ENCODE peak calls at places on chromosomes 3 and 15, in ten cellular contexts. W, G, J, L, F, U, M, V, S and R are unnamed samples.

GRCh38 chr15:51735611-51736010 is 1.8 kb downstream of the LYSMD2 start:
- DNase-seq in M (no peak), V (no peak), F (no peak), S (no peak), U (no peak), J (no peak), G (peak; percentile 18), W (no peak), L (no peak), R (no peak)

GRCh38 chr3:31448035-31448881 is 84.5 kb upstream of the STT3B start:
- DNase-seq in G (peak; percentile 17), J (no peak), S (peak; percentile 60), U (no peak), L (no peak), F (no peak), W (peak; percentile 66), V (no peak), M (peak; percentile 44), R (no peak)

GRCh38 chr3:11379238-11379823 is 107.1 kb downstream of the ATG7 start:
- DNase-seq in G (peak; percentile 39), V (peak; percentile 55), L (peak; percentile 56), U (no peak), S (peak; percentile 34), J (no peak), W (peak; percentile 63), F (peak; percentile 34), M (peak; percentile 74), R (peak; percentile 18)

GRCh38 chr3:110070539-110070916 is 733.2 kb upstream of the DPPA4 start:
- DNase-seq in J (no peak), M (peak; percentile 21), S (no peak), W (no peak), V (no peak), L (no peak), G (no peak), U (no peak), F (no peak), R (no peak)

GRCh38 chr3:11523793-11524160 is 119.9 kb downstream of the VGLL4 start:
- DNase-seq in M (no peak), U (no peak), J (no peak), F (no peak), V (no peak), G (no peak), S (peak; percentile 5), L (no peak), W (no peak), R (no peak)

GRCh38 chr3:60743631-60744164 is 507.6 kb downstream of the FHIT start:
- DNase-seq in S (peak; percentile 16), V (peak; percentile 60), M (no peak), W (no peak), J (no peak), L (no peak), F (no peak), U (peak; percentile 40), G (no peak), R (no peak)

GRCh38 chr15:45253330-45253729 is 1.3 kb downstream of the SLC28A2 start:
- DNase-seq in M (no peak), G (no peak), L (no peak), F (no peak), V (no peak), W (no peak), U (no peak), J (no peak), S (peak; percentile 59), R (no peak)

GRCh38 chr3:195815169-195815771 is 3.5 kb upstream of the MUC4 start:
- DNase-seq in G (no peak), W (peak; percentile 10), J (no peak), U (no peak), V (no peak), F (peak; percentile 68), L (no peak), M (peak; percentile 26), S (no peak), R (no peak)

GRCh38 chr3:155426524-155427230 is 133.2 kb upstream of the STRIT1 start:
- DNase-seq in F (no peak), J (no peak), U (no peak), G (no peak), L (no peak), M (peak; percentile 25), W (no peak), V (no peak), S (no peak), R (no peak)

GRCh38 chr3:127787071-127787490 is 35.2 kb downstream of the MGLL start:
- DNase-seq in M (no peak), V (no peak), G (no peak), U (no peak), L (peak; percentile 51), J (no peak), S (no peak), W (no peak), F (no peak), R (no peak)

GRCh38 chr3:186644683-186645082 is 4.5 kb downstream of the FETUB start:
- DNase-seq in S (no peak), F (no peak), M (no peak), G (no peak), U (no peak), W (peak; percentile 95), V (no peak), L (no peak), J (no peak), R (no peak)

GRCh38 chr15:53569756-53570480 is 189.5 kb downstream of the WDR72 start:
- DNase-seq in J (no peak), G (no peak), S (no peak), W (peak; percentile 77), F (peak; percentile 27), M (no peak), L (no peak), V (no peak), U (no peak), R (no peak)

GRCh38 chr15:45097466-45097865 is 16.5 kb downstream of the DUOX2 start:
- DNase-seq in S (no peak), V (no peak), W (no peak), M (no peak), L (no peak), F (no peak), U (no peak), G (no peak), J (no peak), R (no peak)

GRCh38 chr15:39692464-39693327 is 89.9 kb downstream of the FSIP1 start:
- DNase-seq in F (no peak), M (no peak), S (peak; percentile 16), J (no peak), W (peak; percentile 46), V (no peak), G (no peak), L (no peak), U (no peak), R (no peak)

GRCh38 chr3:192727032-192727847 is at the start of gene FGF12:
- DNase-seq in U (no peak), W (peak; percentile 73), J (peak; percentile 35), F (no peak), S (peak; percentile 91), L (no peak), V (no peak), M (peak; percentile 5), G (no peak), R (no peak)

GRCh38 chr3:16173696-16174355 is 654 bp upstream of the GALNT15 start:
- DNase-seq in F (no peak), G (no peak), M (no peak), W (no peak), L (peak; percentile 68), U (peak; percentile 53), J (no peak), V (no peak), S (no peak), R (no peak)

GRCh38 chr3:177201707-177202397 is 4.6 kb upstream of the TBL1XR1 start:
- DNase-seq in M (peak; percentile 97), W (peak; percentile 96), V (peak; percentile 79), J (no peak), G (peak; percentile 72), S (no peak), L (no peak), F (no peak), U (no peak), R (no peak)

GRCh38 chr3:150543531-150543930 is 2.8 kb downstream of the SERP1 start:
- DNase-seq in J (no peak), G (no peak), M (no peak), V (no peak), L (no peak), S (no peak), F (no peak), U (no peak), W (no peak), R (no peak)

GRCh38 chr3:111745786-111746185 is 113.3 kb upstream of the PHLDB2 start:
- DNase-seq in L (no peak), M (peak; percentile 52), U (no peak), J (no peak), G (no peak), W (peak; percentile 65), F (no peak), S (no peak), V (no peak), R (no peak)

GRCh38 chr3:23086366-23086765 is 116.8 kb upstream of the UBE2E2 start:
- DNase-seq in G (no peak), V (no peak), S (no peak), L (no peak), J (no peak), U (no peak), W (no peak), M (no peak), F (no peak), R (no peak)

GRCh38 chr3:170470063-170471006 is 51.7 kb downstream of the CLDN11 start:
- DNase-seq in J (no peak), G (no peak), F (no peak), S (no peak), U (peak; percentile 48), W (no peak), M (peak; percentile 70), L (peak; percentile 49), V (no peak), R (no peak)

GRCh38 chr3:37862219-37862711 is 585 bp downstream of the CTDSPL start:
- DNase-seq in G (peak; percentile 27), W (peak; percentile 67), L (peak; percentile 26), V (peak; percentile 5), S (peak; percentile 76), U (no peak), M (peak; percentile 41), J (no peak), F (no peak), R (no peak)

GRCh38 chr3:48403533-48404439 is 26.1 kb downstream of the PLXNB1 start:
- DNase-seq in F (no peak), W (no peak), L (no peak), M (no peak), S (peak; percentile 24), J (no peak), G (no peak), V (no peak), U (no peak), R (no peak)

GRCh38 chr3:51539291-51539891 is 872 bp downstream of the RAD54L2 start:
- DNase-seq in U (peak; percentile 32), L (peak; percentile 71), V (peak; percentile 23), W (peak; percentile 64), J (peak; percentile 87), G (peak; percentile 10), S (no peak), F (peak; percentile 54), M (peak; percentile 79), R (peak; percentile 19)

GRCh38 chr3:47016086-47016933 is 36.8 kb downstream of the NBEAL2 start:
- DNase-seq in S (no peak), F (no peak), J (no peak), U (no peak), V (no peak), W (no peak), M (peak; percentile 21), L (no peak), G (no peak), R (no peak)

GRCh38 chr3:187064210-187065115 is 74.8 kb downstream of the RPL39L start:
- DNase-seq in L (peak; percentile 44), F (no peak), V (no peak), S (no peak), G (no peak), M (peak; percentile 62), U (peak; percentile 23), W (peak; percentile 86), J (no peak), R (no peak)

GRCh38 chr15:29687939-29688884 is 134.1 kb downstream of the TJP1 start:
- DNase-seq in W (no peak), U (no peak), M (no peak), L (no peak), S (no peak), F (no peak), V (no peak), G (no peak), J (no peak), R (peak; percentile 64)

GRCh38 chr3:59444293-59444671 is 394.5 kb upstream of the CFAP20DC start:
- DNase-seq in U (no peak), M (no peak), V (no peak), W (no peak), L (no peak), S (no peak), F (no peak), J (no peak), G (peak; percentile 22), R (no peak)